ENCODE peak calls at places on chromosomes 16 and 17, in seven cellular contexts. One of them, this sample, is unnamed.

GRCh38 chr16:72924918-72925630 is 122.9 kb downstream of the ZFHX3 start:
- DNase-seq in stimulated activated CD8-positive, alpha-beta memory T cell treated with anti-CD3 and anti-CD28 coated beads, Interleukin-7, amount 100 ng/mL, for 48 hours: no peak
- DNase-seq in activated T-helper 9 cell treated with anti-CD3 and anti-CD28 coated beads, Interleukin-2, amount 50 U/mL, for 16 hours: no peak
- DNase-seq in AG08396: no peak
- DNase-seq in OCI-LY7: no peak
- DNase-seq in activated CD4-positive, alpha-beta T cell treated with anti-CD3 and anti-CD28 coated beads for 24 hours: no peak
- DNase-seq in NCI-H345: no peak
- DNase-seq in this sample: no peak

GRCh38 chr17:10875984-10876555 is 38.2 kb upstream of the PIRT start:
- DNase-seq in NCI-H345: peak
- DNase-seq in AG08396: peak
- DNase-seq in OCI-LY7: peak
- DNase-seq in activated CD4-positive, alpha-beta T cell treated with anti-CD3 and anti-CD28 coated beads for 24 hours: peak
- DNase-seq in activated T-helper 9 cell treated with anti-CD3 and anti-CD28 coated beads, Interleukin-2, amount 50 U/mL, for 16 hours: no peak
- DNase-seq in stimulated activated CD8-positive, alpha-beta memory T cell treated with anti-CD3 and anti-CD28 coated beads, Interleukin-7, amount 100 ng/mL, for 48 hours: no peak
- DNase-seq in this sample: no peak

GRCh38 chr17:80913928-80914821 is 77.5 kb upstream of the CHMP6 start:
- DNase-seq in NCI-H345: no peak
- DNase-seq in activated CD4-positive, alpha-beta T cell treated with anti-CD3 and anti-CD28 coated beads for 24 hours: no peak
- DNase-seq in activated T-helper 9 cell treated with anti-CD3 and anti-CD28 coated beads, Interleukin-2, amount 50 U/mL, for 16 hours: no peak
- DNase-seq in AG08396: no peak
- DNase-seq in OCI-LY7: no peak
- DNase-seq in stimulated activated CD8-positive, alpha-beta memory T cell treated with anti-CD3 and anti-CD28 coated beads, Interleukin-7, amount 100 ng/mL, for 48 hours: no peak
- DNase-seq in this sample: no peak

GRCh38 chr17:38605852-38606645 is at the start of gene SRCIN1:
- DNase-seq in activated T-helper 9 cell treated with anti-CD3 and anti-CD28 coated beads, Interleukin-2, amount 50 U/mL, for 16 hours: peak
- DNase-seq in AG08396: peak
- DNase-seq in stimulated activated CD8-positive, alpha-beta memory T cell treated with anti-CD3 and anti-CD28 coated beads, Interleukin-7, amount 100 ng/mL, for 48 hours: peak
- DNase-seq in NCI-H345: peak
- DNase-seq in OCI-LY7: peak
- DNase-seq in activated CD4-positive, alpha-beta T cell treated with anti-CD3 and anti-CD28 coated beads for 24 hours: peak
- DNase-seq in this sample: peak

GRCh38 chr17:59342681-59343127 is 11.2 kb downstream of the YPEL2 start:
- DNase-seq in activated CD4-positive, alpha-beta T cell treated with anti-CD3 and anti-CD28 coated beads for 24 hours: no peak
- DNase-seq in stimulated activated CD8-positive, alpha-beta memory T cell treated with anti-CD3 and anti-CD28 coated beads, Interleukin-7, amount 100 ng/mL, for 48 hours: no peak
- DNase-seq in NCI-H345: no peak
- DNase-seq in OCI-LY7: no peak
- DNase-seq in AG08396: no peak
- DNase-seq in activated T-helper 9 cell treated with anti-CD3 and anti-CD28 coated beads, Interleukin-2, amount 50 U/mL, for 16 hours: no peak
- DNase-seq in this sample: no peak

GRCh38 chr16:72255785-72256184 is 83.8 kb upstream of the PMFBP1 start:
- DNase-seq in activated CD4-positive, alpha-beta T cell treated with anti-CD3 and anti-CD28 coated beads for 24 hours: no peak
- DNase-seq in activated T-helper 9 cell treated with anti-CD3 and anti-CD28 coated beads, Interleukin-2, amount 50 U/mL, for 16 hours: no peak
- DNase-seq in NCI-H345: no peak
- DNase-seq in OCI-LY7: no peak
- DNase-seq in AG08396: no peak
- DNase-seq in stimulated activated CD8-positive, alpha-beta memory T cell treated with anti-CD3 and anti-CD28 coated beads, Interleukin-7, amount 100 ng/mL, for 48 hours: no peak
- DNase-seq in this sample: no peak

GRCh38 chr17:62755139-62755851 is 52.8 kb downstream of the MARCHF10 start:
- DNase-seq in activated CD4-positive, alpha-beta T cell treated with anti-CD3 and anti-CD28 coated beads for 24 hours: no peak
- DNase-seq in NCI-H345: no peak
- DNase-seq in AG08396: no peak
- DNase-seq in OCI-LY7: no peak
- DNase-seq in stimulated activated CD8-positive, alpha-beta memory T cell treated with anti-CD3 and anti-CD28 coated beads, Interleukin-7, amount 100 ng/mL, for 48 hours: no peak
- DNase-seq in activated T-helper 9 cell treated with anti-CD3 and anti-CD28 coated beads, Interleukin-2, amount 50 U/mL, for 16 hours: no peak
- DNase-seq in this sample: no peak

GRCh38 chr16:27080870-27081269 is 14.1 kb downstream of the C16orf82 start:
- DNase-seq in OCI-LY7: peak
- DNase-seq in activated T-helper 9 cell treated with anti-CD3 and anti-CD28 coated beads, Interleukin-2, amount 50 U/mL, for 16 hours: no peak
- DNase-seq in AG08396: peak
- DNase-seq in stimulated activated CD8-positive, alpha-beta memory T cell treated with anti-CD3 and anti-CD28 coated beads, Interleukin-7, amount 100 ng/mL, for 48 hours: no peak
- DNase-seq in NCI-H345: no peak
- DNase-seq in activated CD4-positive, alpha-beta T cell treated with anti-CD3 and anti-CD28 coated beads for 24 hours: no peak
- DNase-seq in this sample: no peak

GRCh38 chr17:72609501-72609900 is 483.0 kb downstream of the SLC39A11 start:
- DNase-seq in AG08396: no peak
- DNase-seq in activated CD4-positive, alpha-beta T cell treated with anti-CD3 and anti-CD28 coated beads for 24 hours: no peak
- DNase-seq in OCI-LY7: no peak
- DNase-seq in stimulated activated CD8-positive, alpha-beta memory T cell treated with anti-CD3 and anti-CD28 coated beads, Interleukin-7, amount 100 ng/mL, for 48 hours: no peak
- DNase-seq in activated T-helper 9 cell treated with anti-CD3 and anti-CD28 coated beads, Interleukin-2, amount 50 U/mL, for 16 hours: no peak
- DNase-seq in NCI-H345: no peak
- DNase-seq in this sample: no peak

GRCh38 chr16:8712589-8713361 is 38.4 kb downstream of the ABAT start:
- DNase-seq in OCI-LY7: no peak
- DNase-seq in NCI-H345: peak
- DNase-seq in activated T-helper 9 cell treated with anti-CD3 and anti-CD28 coated beads, Interleukin-2, amount 50 U/mL, for 16 hours: no peak
- DNase-seq in stimulated activated CD8-positive, alpha-beta memory T cell treated with anti-CD3 and anti-CD28 coated beads, Interleukin-7, amount 100 ng/mL, for 48 hours: no peak
- DNase-seq in AG08396: no peak
- DNase-seq in activated CD4-positive, alpha-beta T cell treated with anti-CD3 and anti-CD28 coated beads for 24 hours: no peak
- DNase-seq in this sample: no peak

GRCh38 chr17:78168906-78169793 is 769 bp downstream of the SYNGR2 start:
- DNase-seq in AG08396: peak
- DNase-seq in OCI-LY7: peak
- DNase-seq in activated T-helper 9 cell treated with anti-CD3 and anti-CD28 coated beads, Interleukin-2, amount 50 U/mL, for 16 hours: peak
- DNase-seq in stimulated activated CD8-positive, alpha-beta memory T cell treated with anti-CD3 and anti-CD28 coated beads, Interleukin-7, amount 100 ng/mL, for 48 hours: no peak
- DNase-seq in activated CD4-positive, alpha-beta T cell treated with anti-CD3 and anti-CD28 coated beads for 24 hours: peak
- DNase-seq in NCI-H345: peak
- DNase-seq in this sample: no peak

GRCh38 chr16:65333298-65333697 is 211.4 kb upstream of the CDH11 start:
- DNase-seq in NCI-H345: no peak
- DNase-seq in OCI-LY7: no peak
- DNase-seq in AG08396: no peak
- DNase-seq in activated CD4-positive, alpha-beta T cell treated with anti-CD3 and anti-CD28 coated beads for 24 hours: no peak
- DNase-seq in activated T-helper 9 cell treated with anti-CD3 and anti-CD28 coated beads, Interleukin-2, amount 50 U/mL, for 16 hours: no peak
- DNase-seq in stimulated activated CD8-positive, alpha-beta memory T cell treated with anti-CD3 and anti-CD28 coated beads, Interleukin-7, amount 100 ng/mL, for 48 hours: no peak
- DNase-seq in this sample: no peak

GRCh38 chr16:68065716-68066305 is 19.4 kb upstream of the NFATC3 start:
- DNase-seq in OCI-LY7: no peak
- DNase-seq in AG08396: peak
- DNase-seq in activated T-helper 9 cell treated with anti-CD3 and anti-CD28 coated beads, Interleukin-2, amount 50 U/mL, for 16 hours: no peak
- DNase-seq in NCI-H345: no peak
- DNase-seq in activated CD4-positive, alpha-beta T cell treated with anti-CD3 and anti-CD28 coated beads for 24 hours: no peak
- DNase-seq in stimulated activated CD8-positive, alpha-beta memory T cell treated with anti-CD3 and anti-CD28 coated beads, Interleukin-7, amount 100 ng/mL, for 48 hours: no peak
- DNase-seq in this sample: no peak

GRCh38 chr16:47236716-47237115 is 93.0 kb upstream of the NETO2 start:
- DNase-seq in stimulated activated CD8-positive, alpha-beta memory T cell treated with anti-CD3 and anti-CD28 coated beads, Interleukin-7, amount 100 ng/mL, for 48 hours: no peak
- DNase-seq in AG08396: no peak
- DNase-seq in activated CD4-positive, alpha-beta T cell treated with anti-CD3 and anti-CD28 coated beads for 24 hours: no peak
- DNase-seq in NCI-H345: no peak
- DNase-seq in OCI-LY7: no peak
- DNase-seq in activated T-helper 9 cell treated with anti-CD3 and anti-CD28 coated beads, Interleukin-2, amount 50 U/mL, for 16 hours: no peak
- DNase-seq in this sample: no peak

GRCh38 chr17:77602062-77602746 is 356.3 kb upstream of the TNRC6C start:
- DNase-seq in OCI-LY7: no peak
- DNase-seq in activated CD4-positive, alpha-beta T cell treated with anti-CD3 and anti-CD28 coated beads for 24 hours: no peak
- DNase-seq in activated T-helper 9 cell treated with anti-CD3 and anti-CD28 coated beads, Interleukin-2, amount 50 U/mL, for 16 hours: no peak
- DNase-seq in AG08396: peak
- DNase-seq in stimulated activated CD8-positive, alpha-beta memory T cell treated with anti-CD3 and anti-CD28 coated beads, Interleukin-7, amount 100 ng/mL, for 48 hours: no peak
- DNase-seq in NCI-H345: no peak
- DNase-seq in this sample: no peak

GRCh38 chr16:25066747-25067631 is 44.6 kb upstream of the LCMT1 start:
- DNase-seq in AG08396: peak
- DNase-seq in activated CD4-positive, alpha-beta T cell treated with anti-CD3 and anti-CD28 coated beads for 24 hours: peak
- DNase-seq in NCI-H345: peak
- DNase-seq in stimulated activated CD8-positive, alpha-beta memory T cell treated with anti-CD3 and anti-CD28 coated beads, Interleukin-7, amount 100 ng/mL, for 48 hours: peak
- DNase-seq in OCI-LY7: peak
- DNase-seq in activated T-helper 9 cell treated with anti-CD3 and anti-CD28 coated beads, Interleukin-2, amount 50 U/mL, for 16 hours: peak
- DNase-seq in this sample: peak

GRCh38 chr17:80847506-80848230 is 144.0 kb upstream of the CHMP6 start:
- DNase-seq in activated CD4-positive, alpha-beta T cell treated with anti-CD3 and anti-CD28 coated beads for 24 hours: peak
- DNase-seq in stimulated activated CD8-positive, alpha-beta memory T cell treated with anti-CD3 and anti-CD28 coated beads, Interleukin-7, amount 100 ng/mL, for 48 hours: peak
- DNase-seq in OCI-LY7: no peak
- DNase-seq in NCI-H345: no peak
- DNase-seq in AG08396: no peak
- DNase-seq in activated T-helper 9 cell treated with anti-CD3 and anti-CD28 coated beads, Interleukin-2, amount 50 U/mL, for 16 hours: peak
- DNase-seq in this sample: no peak

GRCh38 chr17:77422104-77422782 is 281.5 kb downstream of the SEC14L1 start:
- DNase-seq in AG08396: no peak
- DNase-seq in stimulated activated CD8-positive, alpha-beta memory T cell treated with anti-CD3 and anti-CD28 coated beads, Interleukin-7, amount 100 ng/mL, for 48 hours: no peak
- DNase-seq in NCI-H345: no peak
- DNase-seq in OCI-LY7: no peak
- DNase-seq in activated CD4-positive, alpha-beta T cell treated with anti-CD3 and anti-CD28 coated beads for 24 hours: no peak
- DNase-seq in activated T-helper 9 cell treated with anti-CD3 and anti-CD28 coated beads, Interleukin-2, amount 50 U/mL, for 16 hours: no peak
- DNase-seq in this sample: no peak

GRCh38 chr16:50428116-50428515 is 59.3 kb upstream of the BRD7 start:
- DNase-seq in stimulated activated CD8-positive, alpha-beta memory T cell treated with anti-CD3 and anti-CD28 coated beads, Interleukin-7, amount 100 ng/mL, for 48 hours: no peak
- DNase-seq in OCI-LY7: no peak
- DNase-seq in AG08396: no peak
- DNase-seq in activated T-helper 9 cell treated with anti-CD3 and anti-CD28 coated beads, Interleukin-2, amount 50 U/mL, for 16 hours: no peak
- DNase-seq in activated CD4-positive, alpha-beta T cell treated with anti-CD3 and anti-CD28 coated beads for 24 hours: no peak
- DNase-seq in NCI-H345: no peak
- DNase-seq in this sample: no peak

GRCh38 chr17:1399366-1399678 is 700 bp downstream of the YWHAE start:
- DNase-seq in AG08396: no peak
- DNase-seq in OCI-LY7: peak
- DNase-seq in stimulated activated CD8-positive, alpha-beta memory T cell treated with anti-CD3 and anti-CD28 coated beads, Interleukin-7, amount 100 ng/mL, for 48 hours: peak
- DNase-seq in NCI-H345: no peak
- DNase-seq in activated CD4-positive, alpha-beta T cell treated with anti-CD3 and anti-CD28 coated beads for 24 hours: no peak
- DNase-seq in activated T-helper 9 cell treated with anti-CD3 and anti-CD28 coated beads, Interleukin-2, amount 50 U/mL, for 16 hours: no peak
- DNase-seq in this sample: peak

GRCh38 chr16:85637808-85638186 is 24.7 kb downstream of the GSE1 start:
- DNase-seq in activated CD4-positive, alpha-beta T cell treated with anti-CD3 and anti-CD28 coated beads for 24 hours: no peak
- DNase-seq in stimulated activated CD8-positive, alpha-beta memory T cell treated with anti-CD3 and anti-CD28 coated beads, Interleukin-7, amount 100 ng/mL, for 48 hours: no peak
- DNase-seq in activated T-helper 9 cell treated with anti-CD3 and anti-CD28 coated beads, Interleukin-2, amount 50 U/mL, for 16 hours: no peak
- DNase-seq in OCI-LY7: no peak
- DNase-seq in AG08396: no peak
- DNase-seq in NCI-H345: no peak
- DNase-seq in this sample: peak

GRCh38 chr17:19321481-19322128 is 40.9 kb downstream of the B9D1 start:
- DNase-seq in stimulated activated CD8-positive, alpha-beta memory T cell treated with anti-CD3 and anti-CD28 coated beads, Interleukin-7, amount 100 ng/mL, for 48 hours: no peak
- DNase-seq in activated T-helper 9 cell treated with anti-CD3 and anti-CD28 coated beads, Interleukin-2, amount 50 U/mL, for 16 hours: no peak
- DNase-seq in AG08396: no peak
- DNase-seq in OCI-LY7: no peak
- DNase-seq in activated CD4-positive, alpha-beta T cell treated with anti-CD3 and anti-CD28 coated beads for 24 hours: no peak
- DNase-seq in NCI-H345: no peak
- DNase-seq in this sample: no peak

GRCh38 chr17:77312786-77313599 is 172.2 kb downstream of the SEC14L1 start:
- DNase-seq in AG08396: peak
- DNase-seq in stimulated activated CD8-positive, alpha-beta memory T cell treated with anti-CD3 and anti-CD28 coated beads, Interleukin-7, amount 100 ng/mL, for 48 hours: no peak
- DNase-seq in activated CD4-positive, alpha-beta T cell treated with anti-CD3 and anti-CD28 coated beads for 24 hours: no peak
- DNase-seq in OCI-LY7: no peak
- DNase-seq in activated T-helper 9 cell treated with anti-CD3 and anti-CD28 coated beads, Interleukin-2, amount 50 U/mL, for 16 hours: no peak
- DNase-seq in NCI-H345: no peak
- DNase-seq in this sample: no peak

GRCh38 chr17:16962804-16963203 is 9.1 kb downstream of the TNFRSF13B start:
- DNase-seq in AG08396: no peak
- DNase-seq in NCI-H345: no peak
- DNase-seq in stimulated activated CD8-positive, alpha-beta memory T cell treated with anti-CD3 and anti-CD28 coated beads, Interleukin-7, amount 100 ng/mL, for 48 hours: no peak
- DNase-seq in activated CD4-positive, alpha-beta T cell treated with anti-CD3 and anti-CD28 coated beads for 24 hours: no peak
- DNase-seq in OCI-LY7: no peak
- DNase-seq in activated T-helper 9 cell treated with anti-CD3 and anti-CD28 coated beads, Interleukin-2, amount 50 U/mL, for 16 hours: no peak
- DNase-seq in this sample: no peak

GRCh38 chr17:18963126-18964017 is 11.4 kb downstream of the SLC5A10 start:
- DNase-seq in AG08396: no peak
- DNase-seq in activated CD4-positive, alpha-beta T cell treated with anti-CD3 and anti-CD28 coated beads for 24 hours: no peak
- DNase-seq in activated T-helper 9 cell treated with anti-CD3 and anti-CD28 coated beads, Interleukin-2, amount 50 U/mL, for 16 hours: no peak
- DNase-seq in NCI-H345: no peak
- DNase-seq in OCI-LY7: no peak
- DNase-seq in stimulated activated CD8-positive, alpha-beta memory T cell treated with anti-CD3 and anti-CD28 coated beads, Interleukin-7, amount 100 ng/mL, for 48 hours: peak
- DNase-seq in this sample: no peak

GRCh38 chr16:53415504-53415903 is 18.8 kb upstream of the RBL2 start:
- DNase-seq in stimulated activated CD8-positive, alpha-beta memory T cell treated with anti-CD3 and anti-CD28 coated beads, Interleukin-7, amount 100 ng/mL, for 48 hours: no peak
- DNase-seq in activated CD4-positive, alpha-beta T cell treated with anti-CD3 and anti-CD28 coated beads for 24 hours: no peak
- DNase-seq in AG08396: no peak
- DNase-seq in NCI-H345: peak
- DNase-seq in activated T-helper 9 cell treated with anti-CD3 and anti-CD28 coated beads, Interleukin-2, amount 50 U/mL, for 16 hours: no peak
- DNase-seq in OCI-LY7: no peak
- DNase-seq in this sample: peak

GRCh38 chr16:80604600-80605355 is 64.0 kb downstream of the DYNLRB2 start:
- DNase-seq in stimulated activated CD8-positive, alpha-beta memory T cell treated with anti-CD3 and anti-CD28 coated beads, Interleukin-7, amount 100 ng/mL, for 48 hours: no peak
- DNase-seq in OCI-LY7: no peak
- DNase-seq in activated CD4-positive, alpha-beta T cell treated with anti-CD3 and anti-CD28 coated beads for 24 hours: no peak
- DNase-seq in AG08396: no peak
- DNase-seq in activated T-helper 9 cell treated with anti-CD3 and anti-CD28 coated beads, Interleukin-2, amount 50 U/mL, for 16 hours: no peak
- DNase-seq in NCI-H345: no peak
- DNase-seq in this sample: no peak

GRCh38 chr16:54277845-54278703 is 8.5 kb downstream of the IRX3 start:
- DNase-seq in activated T-helper 9 cell treated with anti-CD3 and anti-CD28 coated beads, Interleukin-2, amount 50 U/mL, for 16 hours: no peak
- DNase-seq in activated CD4-positive, alpha-beta T cell treated with anti-CD3 and anti-CD28 coated beads for 24 hours: no peak
- DNase-seq in NCI-H345: peak
- DNase-seq in AG08396: no peak
- DNase-seq in OCI-LY7: no peak
- DNase-seq in stimulated activated CD8-positive, alpha-beta memory T cell treated with anti-CD3 and anti-CD28 coated beads, Interleukin-7, amount 100 ng/mL, for 48 hours: no peak
- DNase-seq in this sample: peak